ENCODE peak calls at places on chromosomes 3 and 15, in five cellular contexts. H, O, A, U and K are unnamed samples.

GRCh38 chr15:51401872-51402517 is 60.5 kb downstream of the GLDN start:
- DNase-seq in H (no peak), O (no peak), A (no peak), U (no peak), K (peak)

GRCh38 chr3:164387236-164387635 is 691.1 kb downstream of the SI start:
- DNase-seq in H (no peak), O (no peak), A (no peak), U (no peak), K (no peak)

GRCh38 chr3:20083253-20083652 is 43.0 kb downstream of the KAT2B start:
- DNase-seq in H (no peak), O (no peak), A (no peak), U (no peak), K (no peak)

GRCh38 chr3:50395070-50395860 is 35.9 kb upstream of the TMEM115 start:
- DNase-seq in H (no peak), O (no peak), A (no peak), U (no peak), K (no peak)

GRCh38 chr3:79361748-79362378 is 405.9 kb downstream of the ROBO1 start:
- DNase-seq in H (no peak), O (no peak), A (no peak), U (peak), K (peak)

GRCh38 chr3:185552358-185552877 is at the start of gene LIPH:
- DNase-seq in H (no peak), O (no peak), A (no peak), U (no peak), K (peak)

GRCh38 chr3:54427951-54428871 is 305.9 kb downstream of the CACNA2D3 start:
- DNase-seq in H (no peak), O (no peak), A (no peak), U (peak), K (peak)

GRCh38 chr3:49902511-49903345 is 945 bp downstream of the MST1R start:
- DNase-seq in H (no peak), O (no peak), A (no peak), U (no peak), K (no peak)

GRCh38 chr15:73927476-73928240 is 1.4 kb downstream of the LOXL1 start:
- DNase-seq in H (peak), O (peak), A (peak), U (peak), K (peak)

GRCh38 chr3:13563911-13564310 is 15.0 kb downstream of the FBLN2 start:
- DNase-seq in H (no peak), O (no peak), A (no peak), U (no peak), K (no peak)

GRCh38 chr3:126113733-126114132 is 29.8 kb upstream of the SLC41A3 start:
- DNase-seq in H (no peak), O (no peak), A (no peak), U (peak), K (no peak)

GRCh38 chr3:10357592-10358308 is 36.8 kb upstream of the SEC13 start:
- DNase-seq in H (no peak), O (no peak), A (no peak), U (no peak), K (peak)